ENCODE peak calls at places on chromosomes 16 and 17, in seven cellular contexts. D is fibroblast of lung, K is spleen, B is heart left ventricle, C is brain microvascular endothelial cell, P is osteoblast, G is substantia nigra. H is an unnamed sample.

GRCh38 chr16:57799619-57800212 is 2.6 kb downstream of the KIFC3 start:
- DNase-seq in D (no peak), K (no peak), B (no peak), C (no peak), P (no peak), G (no peak), H (no peak)

GRCh38 chr17:39231587-39232551 is 6.1 kb upstream of the STAC2 start:
- DNase-seq in D (no peak), K (peak; percentile 87), B (peak; percentile 59), C (peak; percentile 34), P (peak; percentile 97), G (peak; percentile 18), H (no peak)

GRCh38 chr17:75850928-75851692 is 4.0 kb downstream of the WBP2 start:
- DNase-seq in D (peak; percentile 65), K (no peak), B (peak; percentile 67), C (no peak), P (peak; percentile 71), G (peak; percentile 68), H (peak; percentile 51)

GRCh38 chr17:61144137-61144536 is 255.5 kb upstream of the TBX2 start:
- DNase-seq in D (no peak), K (no peak), B (no peak), C (peak; percentile 45), P (no peak), G (no peak), H (no peak)

GRCh38 chr17:40315678-40316570 is 6.9 kb downstream of the RARA start:
- DNase-seq in D (no peak), K (no peak), B (peak; percentile 21), C (no peak), P (peak; percentile 82), G (no peak), H (no peak)

GRCh38 chr17:42399948-42400843 is 12.0 kb upstream of the STAT3 start:
- DNase-seq in D (no peak), K (no peak), B (no peak), C (no peak), P (peak; percentile 65), G (no peak), H (no peak)

GRCh38 chr17:80443498-80443897 is 28.5 kb downstream of the ENDOV start:
- DNase-seq in D (no peak), K (no peak), B (no peak), C (no peak), P (no peak), G (no peak), H (no peak)

GRCh38 chr17:63549289-63549945 is 860 bp upstream of the DCAF7 start:
- DNase-seq in D (no peak), K (no peak), B (no peak), C (no peak), P (no peak), G (no peak), H (no peak)

GRCh38 chr16:57914244-57915173 is 56.4 kb downstream of the CNGB1 start:
- DNase-seq in D (no peak), K (no peak), B (no peak), C (no peak), P (no peak), G (no peak), H (no peak)

GRCh38 chr17:50034504-50035364 is 21.2 kb upstream of the ITGA3 start:
- DNase-seq in D (no peak), K (no peak), B (no peak), C (no peak), P (no peak), G (no peak), H (no peak)

GRCh38 chr17:30449480-30449879 is 27.7 kb upstream of the GOSR1 start:
- DNase-seq in D (peak; percentile 15), K (no peak), B (no peak), C (no peak), P (no peak), G (peak; percentile 38), H (no peak)

GRCh38 chr16:80725566-80726162 is 78.7 kb downstream of the CDYL2 start:
- DNase-seq in D (peak; percentile 69), K (no peak), B (no peak), C (peak; percentile 20), P (no peak), G (peak; percentile 14), H (no peak)

GRCh38 chr16:31072540-31073072 is 1.4 kb downstream of the ZNF668 start:
- DNase-seq in D (peak; percentile 57), K (no peak), B (no peak), C (peak; percentile 52), P (peak; percentile 96), G (no peak), H (no peak)

GRCh38 chr17:79075433-79075805 is 795 bp downstream of the ENGASE start:
- DNase-seq in D (peak; percentile 10), K (no peak), B (no peak), C (no peak), P (peak; percentile 39), G (no peak), H (no peak)

GRCh38 chr16:31438414-31438813 is 4.2 kb downstream of the ZNF843 start:
- DNase-seq in D (no peak), K (no peak), B (no peak), C (no peak), P (no peak), G (no peak), H (no peak)

GRCh38 chr16:75097941-75098897 is 18.4 kb downstream of the LDHD start:
- DNase-seq in D (no peak), K (no peak), B (no peak), C (no peak), P (peak; percentile 77), G (peak; percentile 27), H (no peak)

GRCh38 chr16:11032922-11033291 is 88.5 kb downstream of the CLEC16A start:
- DNase-seq in D (peak; percentile 88), K (no peak), B (peak; percentile 65), C (no peak), P (no peak), G (no peak), H (no peak)
- H3K27ac ChIP-seq in D (peak overlapping the region; percentile 61), K (peak overlapping the region; percentile 13), B (peak overlapping the region; percentile 75), C (no peak overlapping the region), P (no peak overlapping the region), G (no peak overlapping the region), H (peak overlapping the region; percentile 94)

GRCh38 chr16:68040506-68041288 is 17.6 kb downstream of the DUS2 start:
- DNase-seq in D (peak; percentile 41), K (peak; percentile 97), B (peak; percentile 87), C (peak; percentile 67), P (peak; percentile 84), G (peak; percentile 55), H (peak; percentile 70)

GRCh38 chr16:68041783-68042182 is 18.7 kb downstream of the DUS2 start:
- DNase-seq in D (no peak), K (no peak), B (no peak), C (no peak), P (no peak), G (no peak), H (no peak)

GRCh38 chr16:68033101-68033500 is 10.0 kb downstream of the DUS2 start:
- DNase-seq in D (peak; percentile 58), K (no peak), B (no peak), C (no peak), P (no peak), G (no peak), H (no peak)

GRCh38 chr16:68035227-68035626 is 12.1 kb downstream of the DUS2 start:
- DNase-seq in D (no peak), K (no peak), B (no peak), C (no peak), P (no peak), G (no peak), H (no peak)

DNA sequence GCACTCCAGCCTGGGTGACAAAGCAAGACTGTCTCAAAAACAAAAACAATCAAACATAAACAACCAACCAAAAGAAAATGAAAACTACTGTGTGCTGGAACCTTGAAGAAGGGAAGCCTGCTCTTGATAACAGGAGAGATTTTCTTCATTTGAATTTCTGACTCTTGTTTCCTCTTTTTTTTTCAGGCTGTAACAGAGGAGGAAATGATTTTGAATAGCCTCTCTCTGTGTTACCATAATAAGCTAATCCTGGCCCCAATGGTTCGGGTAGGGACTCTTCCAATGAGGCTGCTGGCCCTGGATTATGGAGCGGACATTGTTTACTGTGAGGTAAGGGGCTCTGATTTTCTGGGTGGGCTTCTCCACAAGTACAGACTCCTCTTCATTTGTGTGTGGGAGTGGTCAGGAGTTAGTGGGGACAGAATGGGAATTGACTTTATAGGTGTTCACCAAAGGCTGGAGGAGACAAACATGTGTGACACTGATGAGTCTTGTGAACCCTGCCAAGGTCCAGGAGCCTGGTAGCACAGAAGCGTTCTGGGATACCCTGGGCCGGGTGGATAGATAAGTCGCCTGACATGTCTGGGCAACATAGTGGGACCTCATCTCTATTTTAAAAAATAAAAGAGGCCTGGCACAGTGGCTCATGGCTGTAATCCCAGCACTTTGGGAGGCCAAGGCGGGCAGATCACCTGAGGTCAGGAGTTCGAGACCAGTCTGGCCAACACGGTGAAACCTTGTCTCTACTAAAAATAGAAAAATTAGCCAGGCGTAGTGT is 14.9 kb downstream of the DUS2 start:
- DNase-seq in D (no peak), K (peak; percentile 67), B (no peak), C (no peak), P (no peak), G (no peak), H (no peak)
- H3K27ac ChIP-seq in D (no peak overlapping the region), K (peak overlapping the region; percentile 87), B (no peak overlapping the region), C (no peak overlapping the region), P (no peak overlapping the region), G (peak overlapping the region; percentile 35), H (no peak overlapping the region)

GRCh38 chr16:84532855-84533486 is 28.5 kb upstream of the MEAK7 start:
- DNase-seq in D (peak; percentile 46), K (peak; percentile 24), B (no peak), C (no peak), P (no peak), G (no peak), H (no peak)
- H3K27ac ChIP-seq in D (peak overlapping the region; percentile 71), K (peak overlapping the region; percentile 80), B (peak overlapping the region; percentile 84), C (peak overlapping the region; percentile 68), P (peak overlapping the region; percentile 68), G (no peak overlapping the region), H (peak overlapping the region; percentile 75)

DNA sequence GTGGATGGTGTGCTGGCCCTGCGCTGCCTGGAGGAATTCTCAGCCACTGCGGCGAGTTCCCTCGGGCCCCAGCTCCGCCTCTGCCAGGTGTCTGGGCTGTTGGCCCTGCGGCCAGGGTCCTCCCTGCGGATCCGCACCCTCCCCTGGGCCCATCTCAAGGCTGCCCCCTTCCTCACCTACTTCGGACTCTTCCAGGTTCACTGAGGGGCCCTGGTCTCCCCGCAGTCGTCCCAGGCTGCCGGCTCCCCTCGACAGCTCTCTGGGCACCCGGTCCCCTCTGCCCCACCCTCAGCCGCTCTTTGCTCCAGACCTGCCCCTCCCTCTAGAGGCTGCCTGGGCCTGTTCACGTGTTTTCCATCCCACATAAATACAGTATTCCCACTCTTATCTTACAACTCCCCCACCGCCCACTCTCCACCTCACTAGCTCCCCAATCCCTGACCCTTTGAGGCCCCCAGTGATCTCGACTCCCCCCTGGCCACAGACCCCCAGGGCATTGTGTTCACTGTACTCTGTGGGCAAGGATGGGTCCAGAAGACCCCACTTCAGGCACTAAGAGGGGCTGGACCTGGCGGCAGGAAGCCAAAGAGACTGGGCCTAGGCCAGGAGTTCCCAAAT is 1.3 kb upstream of the TNFSF13 start:
- DNase-seq in D (no peak), K (no peak), B (no peak), C (no peak), P (no peak), G (no peak), H (peak; percentile 34)
- H3K27ac ChIP-seq in D (no peak overlapping the region), K (peak overlapping the region; percentile 95), B (peak overlapping the region; percentile 91), C (no peak overlapping the region), P (no peak overlapping the region), G (peak overlapping the region; percentile 83), H (peak overlapping the region; percentile 98)